ENCODE peak calls at places on chromosomes 13 and 19, in eight cellular contexts. Z is MM.1S; P is CD4-positive, alpha-beta T cell; D is heart left ventricle; J is WERI-Rb-1; I is transverse colon; T is mucosa of descending colon; Y is lower lobe of right lung. F is an unnamed sample.

GRCh38 chr13:99698010-99698815 is 196.9 kb downstream of the TM9SF2 start:
- DNase-seq in Z (no peak), P (no peak), D (no peak), J (no peak), I (no peak), T (no peak), Y (no peak), F (no peak)

GRCh38 chr19:29277107-29277506 is 64.2 kb upstream of the UQCRFS1 start:
- DNase-seq in Z (peak; percentile 94), P (peak; percentile 15), D (no peak), J (no peak), I (peak; percentile 17), T (peak; percentile 19), Y (no peak), F (no peak)

GRCh38 chr13:49608932-49609331 is 19.4 kb upstream of the ARL11 start:
- DNase-seq in Z (no peak), P (no peak), D (no peak), J (no peak), I (no peak), T (no peak), Y (no peak), F (no peak)

GRCh38 chr19:19171821-19172532 is 1.9 kb upstream of the MEF2B start:
- DNase-seq in Z (no peak), P (no peak), D (no peak), J (no peak), I (no peak), T (no peak), Y (no peak), F (no peak)

GRCh38 chr13:31947506-31947905 is 84.1 kb upstream of the FRY start:
- DNase-seq in Z (no peak), P (no peak), D (no peak), J (no peak), I (no peak), T (no peak), Y (no peak), F (no peak)

GRCh38 chr19:7542556-7543348 is 7.2 kb downstream of the PNPLA6 start:
- DNase-seq in Z (no peak), P (no peak), D (no peak), J (no peak), I (no peak), T (no peak), Y (no peak), F (no peak)

GRCh38 chr13:76836311-76836710 is 49.9 kb downstream of the KCTD12 start:
- DNase-seq in Z (no peak), P (no peak), D (no peak), J (no peak), I (no peak), T (no peak), Y (no peak), F (no peak)

GRCh38 chr19:13831560-13832056 is 36.4 kb downstream of the ZSWIM4 start:
- DNase-seq in Z (no peak), P (no peak), D (no peak), J (no peak), I (no peak), T (no peak), Y (no peak), F (no peak)

GRCh38 chr13:23384111-23384510 is 49.4 kb downstream of the SACS start:
- DNase-seq in Z (no peak), P (no peak), D (no peak), J (no peak), I (no peak), T (no peak), Y (no peak), F (no peak)

GRCh38 chr19:33864311-33864850 is 67.7 kb downstream of the KCTD15 start:
- DNase-seq in Z (no peak), P (no peak), D (peak; percentile 13), J (no peak), I (peak; percentile 32), T (peak; percentile 76), Y (no peak), F (no peak)

GRCh38 chr19:11260996-11261395 is 1.3 kb downstream of the DOCK6 start:
- DNase-seq in Z (no peak), P (no peak), D (no peak), J (no peak), I (no peak), T (no peak), Y (no peak), F (no peak)

GRCh38 chr19:5313307-5313706 is 27.3 kb downstream of the PTPRS start:
- DNase-seq in Z (no peak), P (no peak), D (no peak), J (no peak), I (no peak), T (no peak), Y (no peak), F (peak; percentile 79)

GRCh38 chr13:43698009-43698408 is 88.8 kb downstream of the ENOX1 start:
- DNase-seq in Z (no peak), P (no peak), D (no peak), J (no peak), I (no peak), T (no peak), Y (no peak), F (no peak)

GRCh38 chr19:610801-611505 is 21.3 kb downstream of the HCN2 start:
- DNase-seq in Z (no peak), P (peak; percentile 37), D (peak; percentile 72), J (peak; percentile 90), I (peak; percentile 54), T (peak; percentile 27), Y (no peak), F (peak; percentile 86)

GRCh38 chr13:24153979-24154378 is 6.5 kb upstream of the SPATA13 start:
- DNase-seq in Z (no peak), P (no peak), D (no peak), J (no peak), I (no peak), T (no peak), Y (no peak), F (no peak)

GRCh38 chr13:50017819-50018218 is 2.6 kb downstream of the KCNRG start:
- DNase-seq in Z (no peak), P (no peak), D (no peak), J (no peak), I (no peak), T (no peak), Y (no peak), F (no peak)

GRCh38 chr13:97561182-97561581 is 127.2 kb downstream of the RAP2A start:
- DNase-seq in Z (no peak), P (no peak), D (no peak), J (no peak), I (no peak), T (no peak), Y (no peak), F (no peak)

GRCh38 chr13:81048026-81048461 is 707.1 kb upstream of the SPRY2 start:
- DNase-seq in Z (peak; percentile 14), P (no peak), D (no peak), J (no peak), I (no peak), T (no peak), Y (no peak), F (peak; percentile 13)

GRCh38 chr13:27118428-27119054 is 53.1 kb downstream of the USP12 start:
- DNase-seq in Z (no peak), P (no peak), D (no peak), J (no peak), I (no peak), T (no peak), Y (no peak), F (no peak)

GRCh38 chr13:27124571-27124970 is 47.0 kb downstream of the USP12 start:
- DNase-seq in Z (no peak), P (no peak), D (no peak), J (no peak), I (no peak), T (no peak), Y (no peak), F (no peak)

GRCh38 chr13:27120011-27120410 is 51.6 kb downstream of the USP12 start:
- DNase-seq in Z (no peak), P (no peak), D (no peak), J (no peak), I (no peak), T (no peak), Y (no peak), F (no peak)

GRCh38 chr13:27120811-27121210 is 50.8 kb downstream of the USP12 start:
- DNase-seq in Z (no peak), P (no peak), D (no peak), J (no peak), I (no peak), T (no peak), Y (no peak), F (no peak)

DNA sequence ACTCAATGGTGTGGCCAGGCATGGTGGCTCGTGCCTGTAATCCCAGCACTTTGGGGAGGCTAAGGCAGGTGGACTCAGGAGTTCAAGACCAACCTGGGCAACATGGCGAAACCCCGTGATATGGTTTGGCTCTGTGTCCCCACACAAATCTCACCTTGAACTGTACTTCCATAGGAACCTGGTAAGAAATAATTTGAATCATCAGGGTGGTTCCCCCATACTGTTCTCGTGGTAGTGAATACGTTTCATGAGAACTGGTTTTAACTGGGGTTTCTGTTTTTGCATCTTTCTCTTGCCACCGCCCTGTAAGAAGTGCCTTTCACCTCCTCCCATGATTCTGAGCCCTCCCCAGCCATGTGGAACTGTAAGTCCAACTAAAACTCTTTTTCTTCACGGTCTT is 49.6 kb downstream of the USP12 start:
- DNase-seq in Z (no peak), P (no peak), D (no peak), J (no peak), I (no peak), T (no peak), Y (no peak), F (no peak)
- H3K9me3 ChIP-seq in Z (no peaks in the 10 kb centered on the region), P (no peaks in the 10 kb centered on the region), D (peaks cover 4% of the 10 kb centered on the region), J (no peaks in the 10 kb centered on the region), I (no peaks in the 10 kb centered on the region), T (no peaks in the 10 kb centered on the region), Y (no peaks in the 10 kb centered on the region), F (no peaks in the 10 kb centered on the region)

GRCh38 chr13:113802761-113803160 is 43.7 kb downstream of the TMEM255B start:
- DNase-seq in Z (no peak), P (no peak), D (no peak), J (no peak), I (no peak), T (no peak), Y (no peak), F (peak; percentile 10)
- TF ChIP-seq CTCF in Z (no peak), P (no peak), D (no peak), J (no peak), I (no peak), T (no peak), Y (no peak), F (no peak)

GRCh38 chr19:27717825-27718224 is 1495.1 kb downstream of the UQCRFS1 start:
- DNase-seq in Z (no peak), P (no peak), D (no peak), J (no peak), I (no peak), T (no peak), Y (no peak), F (no peak)
- H3K9me3 ChIP-seq in Z (no peaks in the 10 kb centered on the region), P (peaks cover 77% of the 10 kb centered on the region), D (peaks cover 51% of the 10 kb centered on the region), J (peaks cover 15% of the 10 kb centered on the region), I (peaks cover 17% of the 10 kb centered on the region), T (peaks cover 83% of the 10 kb centered on the region), Y (peaks cover 39% of the 10 kb centered on the region), F (no peaks in the 10 kb centered on the region)

DNA sequence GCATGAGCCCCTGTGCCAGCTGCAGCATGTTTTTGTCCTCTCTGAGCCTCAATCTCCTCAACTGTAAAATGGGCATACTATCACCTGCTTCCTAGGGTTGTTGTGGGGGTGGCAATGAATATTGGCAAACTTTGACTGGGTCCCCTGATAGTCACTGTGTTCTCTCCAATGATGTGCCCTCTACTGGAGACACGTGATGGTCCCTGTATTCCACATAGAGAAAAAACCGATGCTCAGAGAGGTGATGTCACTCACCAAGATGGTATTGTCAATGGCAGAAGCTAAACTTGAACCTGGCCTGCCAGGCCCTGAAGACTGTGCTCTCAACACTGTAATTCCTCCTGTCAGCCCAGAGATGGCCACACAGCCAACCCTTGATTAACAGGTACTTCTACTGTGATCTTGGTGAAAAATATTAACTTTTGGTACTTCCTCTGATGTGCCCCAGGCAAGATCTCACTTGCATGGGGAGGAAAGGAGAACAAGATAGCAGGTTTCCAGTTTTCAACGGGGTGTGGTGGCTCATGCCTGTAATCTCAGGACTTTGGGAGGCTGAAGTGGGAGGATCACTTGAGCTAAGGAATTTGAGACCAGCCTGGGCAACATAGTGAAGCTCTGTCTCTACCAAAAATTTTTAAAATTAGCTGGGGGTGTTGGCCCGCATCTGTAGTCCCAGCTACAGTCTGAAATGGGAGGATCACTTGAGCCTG is 3.6 kb downstream of the CEACAM20 start:
- DNase-seq in Z (no peak), P (no peak), D (no peak), J (no peak), I (no peak), T (no peak), Y (no peak), F (no peak)
- TF ChIP-seq CTCF in Z (no peak), P (no peak), D (no peak), J (no peak), I (no peak), T (no peak), Y (no peak), F (no peak)

F was measured in BE2C.